ENCODE peak calls at places on chromosomes 12 and 14, in nine cellular contexts. One of them, this sample, is unnamed.

GRCh38 chr14:23544511-23545447 is 6.8 kb downstream of the ZFHX2 start:
- DNase-seq in HepG2: no peak
- DNase-seq in K562: no peak
- DNase-seq in endothelial cell of umbilical vein: no peak
- DNase-seq in H1: no peak
- DNase-seq in GM12878: no peak
- DNase-seq in HCT116: no peak
- DNase-seq in SK-N-SH: no peak
- DNase-seq in A549: no peak
- DNase-seq in this sample: peak

GRCh38 chr14:41609704-41610183 is 3.1 kb downstream of the LRFN5 start:
- DNase-seq in endothelial cell of umbilical vein: no peak
- DNase-seq in K562: no peak
- DNase-seq in GM12878: no peak
- DNase-seq in H1: no peak
- DNase-seq in HCT116: no peak
- DNase-seq in HepG2: no peak
- DNase-seq in A549: no peak
- DNase-seq in SK-N-SH: peak
- DNase-seq in this sample: no peak

GRCh38 chr14:52641745-52642144 is 53.6 kb downstream of the ERO1A start:
- DNase-seq in A549: no peak
- DNase-seq in H1: no peak
- DNase-seq in endothelial cell of umbilical vein: no peak
- DNase-seq in K562: no peak
- DNase-seq in SK-N-SH: no peak
- DNase-seq in GM12878: no peak
- DNase-seq in HepG2: no peak
- DNase-seq in HCT116: no peak
- DNase-seq in this sample: no peak

GRCh38 chr12:46391630-46392029 is 19.1 kb upstream of the SLC38A2 start:
- DNase-seq in H1: no peak
- DNase-seq in SK-N-SH: no peak
- DNase-seq in HepG2: no peak
- DNase-seq in A549: no peak
- DNase-seq in HCT116: no peak
- DNase-seq in K562: no peak
- DNase-seq in endothelial cell of umbilical vein: no peak
- DNase-seq in GM12878: no peak
- DNase-seq in this sample: no peak

GRCh38 chr12:119938049-119938667 is 50.9 kb upstream of the BICDL1 start:
- DNase-seq in A549: peak
- DNase-seq in K562: peak
- DNase-seq in HCT116: peak
- DNase-seq in endothelial cell of umbilical vein: peak
- DNase-seq in GM12878: peak
- DNase-seq in HepG2: peak
- DNase-seq in SK-N-SH: peak
- DNase-seq in H1: peak
- DNase-seq in this sample: peak

GRCh38 chr12:121803861-121804416 is at the start of gene SETD1B:
- DNase-seq in HepG2: no peak
- DNase-seq in K562: peak
- DNase-seq in SK-N-SH: peak
- DNase-seq in endothelial cell of umbilical vein: peak
- DNase-seq in GM12878: no peak
- DNase-seq in HCT116: no peak
- DNase-seq in H1: no peak
- DNase-seq in A549: no peak
- DNase-seq in this sample: peak

GRCh38 chr12:43147893-43148292 is 404.1 kb downstream of the ADAMTS20 start:
- DNase-seq in endothelial cell of umbilical vein: no peak
- DNase-seq in A549: no peak
- DNase-seq in SK-N-SH: no peak
- DNase-seq in HCT116: no peak
- DNase-seq in K562: no peak
- DNase-seq in H1: no peak
- DNase-seq in GM12878: no peak
- DNase-seq in HepG2: no peak
- DNase-seq in this sample: no peak

GRCh38 chr12:57435288-57435687 is 704 bp downstream of the INHBC start:
- DNase-seq in HepG2: no peak
- DNase-seq in GM12878: no peak
- DNase-seq in H1: no peak
- DNase-seq in K562: peak
- DNase-seq in endothelial cell of umbilical vein: no peak
- DNase-seq in SK-N-SH: no peak
- DNase-seq in HCT116: no peak
- DNase-seq in A549: no peak
- DNase-seq in this sample: peak

GRCh38 chr12:131098178-131098981 is 144.7 kb downstream of the ADGRD1 start:
- DNase-seq in endothelial cell of umbilical vein: no peak
- DNase-seq in A549: no peak
- DNase-seq in SK-N-SH: no peak
- DNase-seq in H1: no peak
- DNase-seq in K562: no peak
- DNase-seq in HCT116: no peak
- DNase-seq in GM12878: no peak
- DNase-seq in HepG2: no peak
- DNase-seq in this sample: no peak

GRCh38 chr12:113917393-113917792 is 48.7 kb downstream of the RBM19 start:
- DNase-seq in H1: no peak
- DNase-seq in GM12878: no peak
- DNase-seq in HepG2: no peak
- DNase-seq in SK-N-SH: no peak
- DNase-seq in K562: no peak
- DNase-seq in A549: no peak
- DNase-seq in endothelial cell of umbilical vein: no peak
- DNase-seq in HCT116: no peak
- DNase-seq in this sample: no peak

GRCh38 chr14:35229495-35230089 is 62.6 kb upstream of the PSMA6 start:
- DNase-seq in GM12878: no peak
- DNase-seq in endothelial cell of umbilical vein: peak
- DNase-seq in HepG2: peak
- DNase-seq in HCT116: no peak
- DNase-seq in K562: peak
- DNase-seq in A549: peak
- DNase-seq in SK-N-SH: peak
- DNase-seq in H1: no peak
- DNase-seq in this sample: peak

GRCh38 chr12:126926023-126926600 is 1340.9 kb upstream of the TMEM132C start:
- DNase-seq in A549: no peak
- DNase-seq in endothelial cell of umbilical vein: no peak
- DNase-seq in GM12878: peak
- DNase-seq in HCT116: no peak
- DNase-seq in HepG2: no peak
- DNase-seq in K562: no peak
- DNase-seq in SK-N-SH: no peak
- DNase-seq in H1: no peak
- DNase-seq in this sample: peak

GRCh38 chr12:8553088-8553627 is 12.5 kb upstream of the CLEC4E start:
- DNase-seq in endothelial cell of umbilical vein: no peak
- DNase-seq in HepG2: no peak
- DNase-seq in K562: no peak
- DNase-seq in A549: no peak
- DNase-seq in H1: no peak
- DNase-seq in SK-N-SH: no peak
- DNase-seq in GM12878: no peak
- DNase-seq in HCT116: no peak
- DNase-seq in this sample: no peak

GRCh38 chr14:81557137-81557536 is 23.5 kb upstream of the SEL1L start:
- DNase-seq in endothelial cell of umbilical vein: no peak
- DNase-seq in A549: no peak
- DNase-seq in SK-N-SH: no peak
- DNase-seq in GM12878: no peak
- DNase-seq in H1: no peak
- DNase-seq in K562: no peak
- DNase-seq in HCT116: no peak
- DNase-seq in HepG2: no peak
- DNase-seq in this sample: no peak

DNA sequence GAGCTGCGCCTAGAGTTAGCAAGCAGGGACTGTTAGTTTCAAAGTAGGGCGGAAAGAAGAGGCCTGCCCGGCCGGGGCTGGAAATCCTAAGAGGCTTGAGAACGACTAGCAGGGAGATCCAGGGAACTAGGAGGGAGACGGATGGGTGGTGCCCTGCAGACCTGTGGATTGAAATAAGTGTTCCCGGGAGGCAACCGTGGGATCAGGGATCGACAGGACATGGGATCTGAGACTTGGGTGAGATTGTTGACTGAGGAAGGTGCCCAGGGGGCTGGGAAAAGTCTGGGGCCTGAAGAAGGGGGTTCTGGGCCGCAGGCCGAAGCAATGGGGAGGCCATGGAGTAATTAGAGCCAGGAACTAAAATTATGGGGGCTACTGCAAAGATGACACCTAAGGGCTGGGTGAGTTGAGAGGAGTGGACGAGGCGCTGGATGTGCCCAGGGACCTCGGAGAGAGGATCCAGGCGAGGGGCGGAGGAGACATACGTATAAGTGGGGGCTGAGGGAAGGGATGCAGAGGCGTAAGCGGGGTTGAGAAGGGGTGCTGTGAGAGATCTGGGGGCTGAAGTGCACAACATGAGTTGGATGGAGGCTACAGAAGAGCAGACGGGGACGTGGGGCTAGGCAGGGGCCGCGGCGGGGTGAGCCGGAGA is 630 bp downstream of the LTA4H start:
- DNase-seq in endothelial cell of umbilical vein: peak
- DNase-seq in GM12878: no peak
- DNase-seq in SK-N-SH: peak
- DNase-seq in HCT116: no peak
- DNase-seq in A549: peak
- DNase-seq in HepG2: peak
- DNase-seq in H1: no peak
- DNase-seq in K562: peak
- DNase-seq in this sample: peak
- TF ChIP-seq MAX in endothelial cell of umbilical vein: no peak
- TF ChIP-seq MAX in GM12878: no peak
- TF ChIP-seq MAX in SK-N-SH: no peak
- TF ChIP-seq MAX in HCT116: no peak
- TF ChIP-seq MAX in A549: no peak
- TF ChIP-seq MAX in HepG2: no peak
- TF ChIP-seq MAX in H1: no peak
- TF ChIP-seq MAX in K562: no peak
- TF ChIP-seq MAX in this sample: no peak

DNA sequence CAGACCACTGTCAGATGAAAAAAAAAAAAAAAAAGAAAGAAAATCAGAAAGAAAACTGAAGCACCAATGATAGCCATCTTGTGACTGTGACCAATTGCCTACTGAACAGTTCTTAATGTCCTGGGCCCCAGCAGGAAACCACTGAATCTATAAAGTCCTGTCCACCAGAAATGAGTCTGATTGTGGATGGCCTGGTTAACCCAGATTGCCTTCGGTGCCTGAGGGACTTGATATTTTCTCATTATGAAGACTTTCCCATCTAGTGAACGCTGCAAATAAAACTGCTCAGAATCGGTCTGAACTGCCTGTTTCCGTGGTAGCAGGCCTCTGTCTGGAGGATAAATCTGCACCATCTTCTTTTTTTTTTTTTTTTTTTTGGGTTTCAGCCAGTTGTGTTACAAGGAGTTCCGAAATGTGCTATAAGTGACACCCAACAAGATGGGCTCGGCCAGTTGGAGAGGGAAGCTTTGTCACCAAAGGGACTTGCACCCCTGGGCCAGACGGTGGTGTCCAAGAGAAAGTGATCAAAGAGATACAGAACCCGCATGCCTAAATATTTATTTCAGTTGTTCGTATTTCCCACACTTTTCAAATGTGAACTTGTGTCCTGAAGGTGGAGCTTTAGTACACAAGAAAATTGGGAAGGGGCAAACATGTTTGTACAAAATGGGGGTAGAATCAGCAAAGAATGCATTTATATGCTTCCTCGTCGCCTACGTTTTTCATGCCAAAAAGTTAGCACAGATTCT is 3.0 kb upstream of the PLXNC1 start:
- DNase-seq in GM12878: no peak
- DNase-seq in A549: no peak
- DNase-seq in K562: peak
- DNase-seq in H1: no peak
- DNase-seq in HCT116: peak
- DNase-seq in SK-N-SH: peak
- DNase-seq in HepG2: no peak
- DNase-seq in endothelial cell of umbilical vein: no peak
- DNase-seq in this sample: peak
- TF ChIP-seq CTCF in GM12878: no peak
- TF ChIP-seq CTCF in A549: peak
- TF ChIP-seq CTCF in K562: peak
- TF ChIP-seq CTCF in H1: no peak
- TF ChIP-seq CTCF in HCT116: peak
- TF ChIP-seq CTCF in SK-N-SH: peak
- TF ChIP-seq CTCF in HepG2: peak
- TF ChIP-seq CTCF in endothelial cell of umbilical vein: no peak
- TF ChIP-seq CTCF in this sample: peak

DNA sequence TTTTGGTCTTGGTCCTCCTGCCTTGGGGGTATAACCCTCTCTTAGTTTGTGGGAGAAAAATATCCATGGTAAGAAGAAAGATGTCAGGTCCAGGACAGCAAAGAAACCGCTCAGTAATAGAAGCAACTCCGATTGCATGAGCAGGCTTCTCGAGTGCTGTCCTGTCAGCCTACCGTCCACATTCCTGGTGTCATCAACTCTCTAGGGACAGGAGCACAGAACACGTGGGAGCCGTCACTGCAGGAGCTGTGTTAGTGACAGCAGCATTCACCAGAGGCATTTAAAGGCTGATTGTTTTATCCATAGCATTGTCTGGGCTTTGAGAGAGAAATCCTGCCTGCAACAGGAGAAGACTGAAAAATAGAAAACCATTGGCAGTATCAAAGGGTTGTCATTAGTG is 244.2 kb downstream of the CACNA1C start:
- DNase-seq in K562: no peak
- DNase-seq in A549: no peak
- DNase-seq in SK-N-SH: no peak
- DNase-seq in HCT116: no peak
- DNase-seq in endothelial cell of umbilical vein: no peak
- DNase-seq in GM12878: no peak
- DNase-seq in HepG2: no peak
- DNase-seq in H1: no peak
- DNase-seq in this sample: peak
- H3K4me3 ChIP-seq in K562: no peak
- H3K4me3 ChIP-seq in A549: no peak
- H3K4me3 ChIP-seq in SK-N-SH: no peak
- H3K4me3 ChIP-seq in HCT116: no peak
- H3K4me3 ChIP-seq in endothelial cell of umbilical vein: no peak
- H3K4me3 ChIP-seq in GM12878: no peak
- H3K4me3 ChIP-seq in HepG2: no peak
- H3K4me3 ChIP-seq in H1: no peak
- H3K4me3 ChIP-seq in this sample: no peak

DNA sequence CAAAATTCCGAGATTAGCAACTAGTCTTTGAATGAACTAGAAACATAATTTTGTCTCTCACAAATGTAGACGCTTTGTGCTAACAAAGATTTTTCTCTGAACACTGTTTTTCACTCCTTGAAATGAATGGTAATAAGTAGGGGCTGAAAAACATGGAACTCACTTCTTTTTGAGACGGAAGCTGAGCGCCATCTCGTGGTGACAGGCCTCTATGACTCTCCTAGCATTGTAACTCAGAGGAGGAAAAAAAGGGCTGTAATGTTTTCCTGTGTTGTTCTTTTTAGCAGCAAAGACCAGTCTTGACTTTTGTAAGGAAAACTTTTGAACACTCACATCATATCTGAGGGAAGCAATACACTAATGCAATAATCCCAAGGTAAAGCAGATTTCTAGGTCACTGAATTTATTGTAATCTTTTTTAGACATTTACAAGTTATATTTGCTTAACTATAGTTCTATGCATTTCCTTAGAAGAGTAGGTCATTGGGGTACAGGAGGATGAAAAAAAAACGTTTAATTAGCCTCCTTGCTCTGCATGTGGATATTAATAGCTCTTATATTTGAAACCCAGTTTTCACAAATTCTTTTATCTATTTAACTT is 157.3 kb upstream of the FOXG1 start:
- DNase-seq in HCT116: peak
- DNase-seq in H1: peak
- DNase-seq in GM12878: no peak
- DNase-seq in A549: peak
- DNase-seq in K562: peak
- DNase-seq in SK-N-SH: peak
- DNase-seq in endothelial cell of umbilical vein: peak
- DNase-seq in HepG2: peak
- DNase-seq in this sample: peak
- TF ChIP-seq MAX in HCT116: no peak
- TF ChIP-seq MAX in H1: no peak
- TF ChIP-seq MAX in GM12878: no peak
- TF ChIP-seq MAX in A549: no peak
- TF ChIP-seq MAX in K562: no peak
- TF ChIP-seq MAX in SK-N-SH: no peak
- TF ChIP-seq MAX in endothelial cell of umbilical vein: no peak
- TF ChIP-seq MAX in HepG2: no peak
- TF ChIP-seq MAX in this sample: no peak

This sample was measured in NB4.